ENCODE peak calls at places on chromosomes 16 and 17, in five cellular contexts. Q is mesothelial cell of epicardium; Y is dermis blood vessel endothelial cell; A is stimulated activated CD8-positive, alpha-beta memory T cell treated with anti-CD3 and anti-CD28 coated beads, Interleukin-7, amount 100 ng/mL, for 1 hour; K is substantia nigra. Z is an unnamed sample.
A peak's percentile ranks its signal among the peaks of the same experiment; 100 is the strongest.

GRCh38 chr16:58501242-58502131 is 1.5 kb downstream of the NDRG4 start:
- DNase-seq in A (no peak), Q (peak; percentile 55), Y (no peak), K (no peak), Z (peak; percentile 55)

GRCh38 chr17:64401941-64402340 is 11.3 kb upstream of the PECAM1 start:
- DNase-seq in A (no peak), Q (no peak), Y (peak; percentile 50), K (no peak), Z (no peak)

GRCh38 chr16:14401839-14402115 is 228.3 kb downstream of the PARN start:
- DNase-seq in Y (peak; percentile 61), Q (no peak), A (no peak), K (no peak), Z (no peak)

GRCh38 chr16:16817203-16817602 is 438.3 kb downstream of the NPIPA7 start:
- DNase-seq in K (no peak), Q (no peak), A (no peak), Y (no peak), Z (no peak)

GRCh38 chr17:27810211-27810901 is 10.0 kb upstream of the NOS2 start:
- DNase-seq in Y (no peak), K (no peak), Q (no peak), A (no peak), Z (no peak)

GRCh38 chr16:7405166-7405565 is 72.5 kb downstream of the RBFOX1 start:
- DNase-seq in Q (no peak), K (no peak), A (no peak), Y (no peak), Z (no peak)

GRCh38 chr17:65254166-65254565 is 117.0 kb downstream of the RGS9 start:
- DNase-seq in K (no peak), Q (no peak), Y (peak; percentile 41), A (no peak), Z (no peak)

GRCh38 chr16:50478021-50478772 is 70.0 kb upstream of the NKD1 start:
- DNase-seq in K (no peak), Y (no peak), Q (no peak), A (no peak), Z (no peak)

GRCh38 chr17:77738666-77739531 is 219.6 kb upstream of the TNRC6C start:
- DNase-seq in K (no peak), A (no peak), Q (no peak), Y (peak; percentile 9), Z (peak; percentile 78)

GRCh38 chr17:39536468-39536867 is 71.3 kb downstream of the NEUROD2 start:
- DNase-seq in Q (no peak), K (no peak), A (no peak), Y (no peak), Z (no peak)

GRCh38 chr16:66705790-66706505 is 9.4 kb upstream of the CMTM4 start:
- DNase-seq in K (no peak), Q (no peak), Y (peak; percentile 38), A (no peak), Z (no peak)

GRCh38 chr16:75092777-75093176 is 23.8 kb downstream of the LDHD start:
- DNase-seq in A (no peak), Y (no peak), K (no peak), Q (no peak), Z (no peak)

GRCh38 chr16:88382491-88383400 is at the start of gene ZNF469:
- DNase-seq in Q (no peak), Y (peak; percentile 28), A (no peak), K (no peak), Z (no peak)

GRCh38 chr17:78839173-78839761 is 1.3 kb downstream of the USP36 start:
- DNase-seq in Y (peak; percentile 69), K (no peak), A (no peak), Q (no peak), Z (no peak)

GRCh38 chr17:42221886-42222745 is 27.8 kb upstream of the GHDC start:
- DNase-seq in Y (peak; percentile 89), Q (no peak), K (no peak), A (peak; percentile 17), Z (no peak)

GRCh38 chr17:14352139-14352538 is 51.3 kb downstream of the HS3ST3B1 start:
- DNase-seq in Y (no peak), A (no peak), Q (no peak), K (no peak), Z (no peak)

GRCh38 chr16:22103371-22103890 is 11.1 kb downstream of the VWA3A start:
- DNase-seq in Q (no peak), K (no peak), Y (no peak), A (no peak), Z (no peak)

Z was measured in breast epithelium.